ENCODE peak calls at places on chromosomes 3 and 15, in ten cellular contexts. W is body of pancreas, C is upper lobe of right lung, X is heart right ventricle, I is astrocyte, O is Peyer's patch, D is brain microvascular endothelial cell, Y is H9, P is HL-60, S is esophagus muscularis mucosa. A is an unnamed sample. For H3K27me3, the result is how much of the 10 kb centered on the place peaks cover.

GRCh38 chr15:65888998-65889397 is 19.7 kb downstream of the RAB11A start:
- DNase-seq in W (no peak), C (no peak), X (no peak), I (no peak), O (no peak), D (no peak), Y (no peak), P (no peak), S (no peak), A (no peak)

GRCh38 chr3:31248619-31248992 is 284.1 kb upstream of the STT3B start:
- DNase-seq in W (no peak), C (no peak), X (no peak), I (no peak), O (no peak), D (no peak), Y (no peak), P (no peak), S (peak), A (no peak)

GRCh38 chr3:184726497-184726896 is 14.6 kb upstream of the MAGEF1 start:
- DNase-seq in W (no peak), C (no peak), X (no peak), I (no peak), O (no peak), D (no peak), Y (no peak), P (no peak), S (no peak), A (no peak)

GRCh38 chr3:41710646-41711388 is 251.1 kb downstream of the ULK4 start:
- DNase-seq in W (no peak), C (no peak), X (no peak), I (peak), O (no peak), D (peak), Y (peak), P (no peak), S (no peak), A (no peak)

GRCh38 chr15:90062023-90062728 is 40.1 kb downstream of the IDH2 start:
- DNase-seq in W (peak), C (peak), X (peak), I (no peak), O (peak), D (peak), Y (peak), P (peak), S (no peak), A (peak)

GRCh38 chr3:165254812-165255211 is 58.6 kb upstream of the SLITRK3 start:
- DNase-seq in W (no peak), C (no peak), X (no peak), I (peak), O (no peak), D (peak), Y (no peak), P (no peak), S (no peak), A (no peak)

GRCh38 chr3:13582366-13583250 is 33.7 kb downstream of the FBLN2 start:
- DNase-seq in W (no peak), C (peak), X (no peak), I (no peak), O (no peak), D (no peak), Y (no peak), P (no peak), S (no peak), A (no peak)

GRCh38 chr3:53254810-53255359 is 937 bp downstream of the TKT start:
- DNase-seq in W (peak), C (peak), X (peak), I (peak), O (peak), D (no peak), Y (peak), P (peak), S (no peak), A (peak)

GRCh38 chr3:122843604-122844003 is 48.7 kb downstream of the SLC49A4 start:
- DNase-seq in W (no peak), C (no peak), X (no peak), I (no peak), O (no peak), D (no peak), Y (no peak), P (no peak), S (no peak), A (no peak)

GRCh38 chr15:62985768-62986167 is 56.8 kb upstream of the TPM1 start:
- DNase-seq in W (no peak), C (no peak), X (no peak), I (peak), O (no peak), D (peak), Y (no peak), P (no peak), S (no peak), A (no peak)

GRCh38 chr3:57068437-57069089 is 8.1 kb downstream of the SPATA12 start:
- DNase-seq in W (no peak), C (no peak), X (no peak), I (peak), O (peak), D (peak), Y (no peak), P (peak), S (peak), A (no peak)

GRCh38 chr15:90232941-90233700 is 620 bp downstream of the CIB1 start:
- DNase-seq in W (peak), C (peak), X (peak), I (peak), O (peak), D (peak), Y (peak), P (peak), S (no peak), A (peak)

GRCh38 chr3:187971629-187972028 is 182.3 kb upstream of the LPP start:
- DNase-seq in W (no peak), C (no peak), X (no peak), I (no peak), O (no peak), D (no peak), Y (no peak), P (no peak), S (no peak), A (no peak)

GRCh38 chr15:35953424-35953823 is 407.5 kb upstream of the DPH6 start:
- DNase-seq in W (no peak), C (no peak), X (no peak), I (no peak), O (no peak), D (no peak), Y (no peak), P (no peak), S (no peak), A (no peak)

DNA sequence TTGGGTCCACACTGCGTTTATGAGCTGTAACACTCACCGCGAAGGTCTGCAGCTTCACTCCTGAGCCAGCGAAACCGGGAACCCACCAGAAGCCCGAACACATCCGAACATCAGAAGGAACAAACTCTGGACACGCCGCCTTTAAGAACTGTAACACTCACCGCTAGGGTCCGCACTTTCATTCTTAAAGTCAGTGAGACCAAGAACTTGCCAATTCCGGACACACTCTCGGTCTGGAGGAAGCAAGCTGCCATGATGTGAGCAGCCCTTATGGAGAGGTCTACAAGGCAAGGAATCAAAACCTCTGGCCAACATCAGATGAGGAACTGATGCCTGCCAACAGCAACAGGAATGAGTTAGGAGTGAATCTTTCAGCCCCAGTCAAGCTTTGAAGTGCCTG is 62.9 kb downstream of the SLC28A2 start:
- DNase-seq in W (peak), C (no peak), X (no peak), I (no peak), O (no peak), D (no peak), Y (peak), P (no peak), S (no peak), A (no peak)
- TF ChIP-seq CTCF in W (no peak), C (peak), X (no peak), I (no peak), O (no peak), D (peak), Y (peak), P (no peak), S (no peak), A (no peak)

GRCh38 chr3:127156651-127157050 is 36.3 kb upstream of the PRR23E start:
- DNase-seq in W (no peak), C (peak), X (no peak), I (no peak), O (no peak), D (no peak), Y (no peak), P (no peak), S (no peak), A (no peak)
- H3K27me3 ChIP-seq in W (under half), C (under half), X (under half), I (under half), O (under half), D (under half), Y (under half), P (under half), S (under half), A (under half)

GRCh38 chr3:16319723-16320122 is 54.7 kb downstream of the OXNAD1 start:
- DNase-seq in W (no peak), C (no peak), X (no peak), I (no peak), O (no peak), D (no peak), Y (no peak), P (no peak), S (peak), A (no peak)

GRCh38 chr3:16316847-16317560 is 52.0 kb downstream of the OXNAD1 start:
- DNase-seq in W (no peak), C (no peak), X (no peak), I (no peak), O (no peak), D (no peak), Y (no peak), P (no peak), S (peak), A (no peak)

GRCh38 chr3:16318216-16318615 is 53.2 kb downstream of the OXNAD1 start:
- DNase-seq in W (no peak), C (no peak), X (no peak), I (no peak), O (no peak), D (no peak), Y (no peak), P (no peak), S (no peak), A (no peak)

GRCh38 chr3:16317561-16317945 is 52.5 kb downstream of the OXNAD1 start:
- DNase-seq in W (no peak), C (no peak), X (no peak), I (no peak), O (no peak), D (no peak), Y (no peak), P (no peak), S (peak), A (no peak)

DNA sequence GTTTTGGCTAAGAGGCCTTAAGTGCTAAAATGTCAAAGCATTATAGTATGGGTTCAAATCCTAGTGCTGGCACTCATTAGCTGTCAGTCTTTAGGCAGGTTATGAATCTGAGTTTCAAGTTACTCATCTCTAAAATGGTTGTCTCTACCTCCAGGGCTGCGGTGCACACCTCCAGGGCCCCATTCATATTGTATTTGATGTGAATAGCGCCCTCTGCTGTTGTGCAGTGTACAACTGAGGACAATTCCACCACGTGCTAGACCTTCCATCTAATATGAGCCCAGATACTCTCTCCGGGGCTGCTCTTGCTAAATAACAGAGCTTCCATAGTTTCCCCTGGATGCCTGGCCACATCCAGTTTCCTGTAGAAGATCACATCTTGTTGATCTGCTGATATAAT is 54.3 kb downstream of the OXNAD1 start:
- DNase-seq in W (no peak), C (no peak), X (no peak), I (no peak), O (peak), D (no peak), Y (peak), P (no peak), S (no peak), A (peak)
- TF ChIP-seq CTCF in W (no peak), C (peak), X (peak), I (peak), O (peak), D (peak), Y (peak), P (no peak), S (peak), A (peak)

DNA sequence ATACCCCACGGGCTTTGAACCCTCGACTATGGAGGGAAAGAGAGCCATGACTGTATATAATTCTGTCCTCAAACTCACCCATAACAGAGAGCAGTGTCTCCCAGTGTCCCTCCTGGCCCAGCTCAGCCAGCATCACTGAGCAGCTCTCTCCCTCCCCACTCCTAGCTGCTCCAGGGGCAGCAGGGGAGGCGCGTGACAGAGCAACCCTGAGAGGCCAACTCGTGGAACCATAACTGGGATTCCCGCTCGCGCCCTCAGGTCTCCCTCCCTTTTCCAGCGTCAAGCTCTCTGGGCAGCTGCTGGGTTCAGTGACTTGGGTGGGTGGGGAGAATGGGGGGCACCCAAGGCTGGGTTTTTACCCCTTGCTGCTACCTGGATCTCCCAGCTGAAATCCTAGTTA is 532 bp upstream of the CPLX3 start:
- DNase-seq in W (no peak), C (no peak), X (no peak), I (no peak), O (no peak), D (no peak), Y (no peak), P (no peak), S (no peak), A (no peak)
- H3K27me3 ChIP-seq in W (under half), C (under half), X (under half), I (under half), O (under half), D (under half), Y (under half), P (under half), S (under half), A (under half)

DNA sequence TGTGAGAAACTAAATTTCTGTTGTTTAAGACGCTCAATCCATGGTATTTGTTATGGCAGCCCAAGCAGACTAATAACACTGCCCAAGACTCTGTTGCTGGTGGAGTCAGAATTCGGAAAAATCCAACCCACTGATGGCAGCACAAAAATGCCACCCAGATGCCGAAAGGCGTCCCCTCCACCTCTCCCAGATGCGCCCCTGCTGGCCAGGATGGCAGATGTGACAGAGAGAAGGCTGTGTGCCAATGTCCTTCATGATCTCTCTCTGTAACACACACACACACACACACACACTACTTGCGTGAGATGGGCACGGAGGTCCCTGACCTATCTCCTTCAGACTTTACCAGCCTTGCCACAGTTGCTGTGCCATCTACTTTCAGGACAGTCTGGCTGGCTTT is 10.9 kb upstream of the LYSMD4 start:
- DNase-seq in W (no peak), C (no peak), X (no peak), I (no peak), O (no peak), D (no peak), Y (no peak), P (no peak), S (no peak), A (no peak)
- TF ChIP-seq CTCF in W (no peak), C (no peak), X (no peak), I (no peak), O (no peak), D (no peak), Y (peak), P (no peak), S (no peak), A (no peak)

GRCh38 chr15:69665641-69666091 is 213.0 kb downstream of the RPLP1 start:
- DNase-seq in W (no peak), C (no peak), X (no peak), I (no peak), O (peak), D (no peak), Y (no peak), P (peak), S (no peak), A (no peak)

GRCh38 chr15:69663441-69663840 is 210.8 kb downstream of the RPLP1 start:
- DNase-seq in W (no peak), C (no peak), X (no peak), I (no peak), O (no peak), D (no peak), Y (no peak), P (no peak), S (no peak), A (no peak)

GRCh38 chr15:69662668-69663000 is 210.0 kb downstream of the RPLP1 start:
- DNase-seq in W (no peak), C (no peak), X (no peak), I (no peak), O (no peak), D (no peak), Y (no peak), P (no peak), S (no peak), A (no peak)

GRCh38 chr15:69664572-69665326 is 212.1 kb downstream of the RPLP1 start:
- DNase-seq in W (no peak), C (no peak), X (no peak), I (no peak), O (no peak), D (no peak), Y (no peak), P (no peak), S (no peak), A (no peak)

GRCh38 chr15:69663982-69664381 is 211.4 kb downstream of the RPLP1 start:
- DNase-seq in W (no peak), C (no peak), X (no peak), I (no peak), O (no peak), D (no peak), Y (no peak), P (no peak), S (no peak), A (no peak)
- H3K27me3 ChIP-seq in W (under half), C (under half), X (under half), I (under half), O (under half), D (under half), Y (under half), P (under half), S (under half), A (under half)

DNA sequence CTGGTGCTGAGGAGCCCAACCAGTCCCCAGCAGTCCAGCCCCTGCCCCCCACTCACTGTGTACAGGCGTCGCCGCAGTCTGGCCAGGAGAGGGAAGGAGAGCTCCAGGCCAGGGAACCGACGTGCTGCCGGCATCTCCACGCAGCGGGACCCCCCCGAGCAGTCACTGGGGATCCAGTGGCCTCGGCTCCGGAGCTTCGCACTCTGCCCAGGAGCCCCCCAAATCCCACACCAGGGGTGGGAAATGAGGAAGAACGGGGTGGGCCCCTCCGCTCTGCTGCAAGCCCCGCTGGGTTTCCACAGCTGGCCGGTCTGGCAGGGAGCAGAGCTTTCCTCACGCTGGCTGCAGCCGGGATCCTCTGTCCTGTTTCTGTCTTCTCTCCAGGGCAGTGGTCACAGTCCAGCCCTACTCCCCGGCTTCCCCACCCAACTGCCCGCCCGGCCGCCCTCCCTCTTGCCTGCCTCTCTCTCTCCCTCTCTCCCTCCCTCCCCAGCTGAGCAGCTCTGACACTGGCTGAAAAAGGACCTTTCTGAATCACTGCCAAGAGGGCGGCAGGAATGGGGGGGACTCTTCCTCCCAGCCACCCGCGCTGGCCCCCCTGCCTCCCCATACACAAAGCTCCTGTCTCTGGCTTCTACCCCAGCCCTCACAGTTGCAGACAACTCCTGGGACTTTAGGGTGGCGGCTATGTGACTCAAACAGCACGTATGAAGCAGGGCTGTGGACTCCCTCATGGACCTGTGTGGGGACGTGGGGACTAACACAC is 15.8 kb downstream of the TNK2 start:
- DNase-seq in W (peak), C (no peak), X (peak), I (peak), O (no peak), D (no peak), Y (no peak), P (no peak), S (no peak), A (no peak)
- TF ChIP-seq CTCF in W (no peak), C (no peak), X (no peak), I (no peak), O (no peak), D (peak), Y (no peak), P (no peak), S (peak), A (no peak)

GRCh38 chr15:59131955-59132562 is 27.1 kb downstream of the CCNB2 start:
- DNase-seq in W (no peak), C (no peak), X (no peak), I (no peak), O (no peak), D (no peak), Y (no peak), P (no peak), S (no peak), A (no peak)
- H3K27me3 ChIP-seq in W (under half), C (under half), X (under half), I (under half), O (under half), D (under half), Y (under half), P (under half), S (under half), A (under half)

A was measured in CD4-positive, alpha-beta T cell.